ENCODE peak calls at places on chromosome 10, in eight cellular contexts. H, A, K, G, S, D, P and F are unnamed samples.

GRCh38 chr10:103731609-103732270 is 123.6 kb downstream of the SH3PXD2A start:
- DNase-seq in P (no peak), G (no peak), S (no peak), K (peak), D (no peak), H (no peak), A (no peak), F (no peak)

GRCh38 chr10:110005716-110006115 is 2.1 kb upstream of the ADD3 start:
- DNase-seq in D (no peak), S (peak), H (no peak), P (no peak), K (peak), A (peak), G (peak), F (no peak)

GRCh38 chr10:6464862-6465430 is 115.1 kb downstream of the PRKCQ start:
- DNase-seq in G (no peak), P (peak), K (no peak), H (no peak), D (no peak), A (no peak), S (no peak), F (no peak)

GRCh38 chr10:73899401-73899780 is 11.5 kb upstream of the PLAU start:
- DNase-seq in H (no peak), D (no peak), S (no peak), P (no peak), G (peak), K (peak), A (no peak), F (no peak)

GRCh38 chr10:5538446-5538845 is 13.7 kb downstream of the CALML3 start:
- DNase-seq in H (no peak), K (peak), D (no peak), A (no peak), S (no peak), P (no peak), G (peak), F (no peak)

GRCh38 chr10:11685787-11686218 is 56.4 kb upstream of the ECHDC3 start:
- DNase-seq in D (peak), G (peak), H (peak), K (no peak), A (no peak), S (peak), P (no peak), F (no peak)

GRCh38 chr10:33723181-33723580 is 388.7 kb upstream of the NRP1 start:
- DNase-seq in S (no peak), K (no peak), D (no peak), A (no peak), H (no peak), G (no peak), P (no peak), F (no peak)

GRCh38 chr10:47253651-47254375 is 46.2 kb upstream of the GDF10 start:
- DNase-seq in K (no peak), G (peak), H (no peak), A (no peak), D (no peak), S (no peak), P (no peak), F (peak)

GRCh38 chr10:50279489-50279888 is 28.2 kb upstream of the ASAH2 start:
- DNase-seq in G (no peak), A (no peak), K (no peak), D (no peak), S (no peak), H (no peak), P (no peak), F (no peak)